ENCODE peak calls at places on chromosomes 12 and 14, in four cellular contexts. U is OCI-LY7, F is colonic mucosa, S is ascending aorta. M is an unnamed sample.
A peak's percentile ranks its signal among the peaks of the same experiment; 100 is the strongest.

GRCh38 chr14:21248338-21248737 is 20.9 kb downstream of the HNRNPC start:
- DNase-seq in U (no peak), F (no peak), S (no peak), M (no peak)

GRCh38 chr12:132018193-132018916 is 68.6 kb downstream of the EP400 start:
- DNase-seq in F (no peak), U (no peak), S (no peak), M (no peak)

GRCh38 chr14:35865611-35866010 is 39.5 kb downstream of the BRMS1L start:
- DNase-seq in S (no peak), F (no peak), U (no peak), M (no peak)

GRCh38 chr14:88195676-88196075 is 127.4 kb downstream of the KCNK10 start:
- DNase-seq in F (no peak), U (no peak), S (no peak), M (peak; percentile 28)

GRCh38 chr12:86530996-86531655 is 274.9 kb upstream of the MGAT4C start:
- DNase-seq in F (no peak), S (no peak), U (no peak), M (no peak)

GRCh38 chr14:70077005-70077404 is 111.7 kb downstream of the SLC8A3 start:
- DNase-seq in F (no peak), U (no peak), S (no peak), M (no peak)

GRCh38 chr12:76810690-76811434 is 46.9 kb downstream of the ZDHHC17 start:
- DNase-seq in S (no peak), F (no peak), U (no peak), M (no peak)

GRCh38 chr12:106098691-106099200 is 40.0 kb downstream of the NUAK1 start:
- DNase-seq in F (no peak), U (no peak), S (no peak), M (no peak)

GRCh38 chr12:24661657-24662096 is 287.2 kb downstream of the BCAT1 start:
- DNase-seq in U (no peak), F (no peak), S (no peak), M (no peak)

GRCh38 chr14:37466623-37467088 is 128.4 kb downstream of the FOXA1 start:
- DNase-seq in S (no peak), U (no peak), F (peak; percentile 27), M (no peak)

GRCh38 chr12:132406498-132407461 is 77.4 kb upstream of the GALNT9 start:
- DNase-seq in U (no peak), F (no peak), S (no peak), M (no peak)

GRCh38 chr12:109735825-109736551 is 22.4 kb downstream of the FAM222A start:
- DNase-seq in U (no peak), S (no peak), F (no peak), M (peak; percentile 22)

GRCh38 chr12:14393736-14394135 is 28.3 kb downstream of the ATF7IP start:
- DNase-seq in S (no peak), U (no peak), F (no peak), M (no peak)

GRCh38 chr12:4771960-4772566 is 51.9 kb downstream of the GALNT8 start:
- DNase-seq in U (no peak), F (no peak), S (no peak), M (no peak)

GRCh38 chr12:1832801-1833595 is 12.6 kb downstream of the LRTM2 start:
- DNase-seq in U (no peak), S (no peak), F (no peak), M (no peak)

GRCh38 chr12:77031745-77032144 is 33.6 kb downstream of the E2F7 start:
- DNase-seq in U (no peak), F (no peak), S (no peak), M (no peak)

GRCh38 chr12:64237382-64237781 is 15.3 kb upstream of the KICS2 start:
- DNase-seq in U (no peak), S (no peak), F (no peak), M (no peak)

GRCh38 chr12:64240781-64241180 is 18.7 kb upstream of the KICS2 start:
- DNase-seq in U (no peak), S (no peak), F (no peak), M (no peak)

GRCh38 chr12:64232201-64232600 is 10.1 kb upstream of the KICS2 start:
- DNase-seq in U (no peak), F (no peak), S (no peak), M (no peak)

GRCh38 chr12:64236549-64236948 is 14.5 kb upstream of the KICS2 start:
- DNase-seq in F (no peak), S (no peak), U (no peak), M (no peak)
- TF ChIP-seq CTCF in F (no peak), S (no peak), U (no peak), M (peak; percentile 23)

DNA sequence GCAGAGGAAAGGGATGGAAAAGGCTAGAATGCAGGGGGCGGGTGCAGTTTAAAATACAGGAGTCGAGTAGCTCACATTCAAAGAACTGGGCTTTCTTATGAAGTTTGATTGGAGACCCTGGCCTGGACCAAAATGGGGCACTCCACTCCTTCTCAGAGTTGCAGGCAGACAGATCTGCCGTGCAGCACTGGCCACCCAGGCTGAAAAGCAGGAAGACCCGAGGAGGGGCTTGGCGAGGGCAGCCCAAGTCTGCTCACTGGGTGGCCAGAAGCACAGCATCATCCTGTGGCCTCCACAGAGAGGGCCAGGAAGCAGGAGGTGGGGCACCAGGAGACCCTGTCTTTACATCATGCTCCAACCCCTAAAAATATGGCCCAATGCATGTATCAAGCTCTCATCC is 109.1 kb upstream of the BCL2L14 start:
- DNase-seq in F (no peak), U (no peak), S (no peak), M (no peak)
- H3K36me3 ChIP-seq in F (no peaks in the 10 kb centered on the region), U (no peaks in the 10 kb centered on the region), S (no peaks in the 10 kb centered on the region), M (no peaks in the 10 kb centered on the region)

GRCh38 chr12:120851444-120851843 is 52.7 kb downstream of the SPPL3 start:
- DNase-seq in U (peak; percentile 52), F (no peak), S (no peak), M (no peak)
- H3K4me1 ChIP-seq in U (peaks cover 73% of the 10 kb centered on the region), F (peaks cover 9% of the 10 kb centered on the region), S (peaks cover 3% of the 10 kb centered on the region), M (no peaks in the 10 kb centered on the region)

GRCh38 chr14:106879241-106879640 is 1352.9 kb downstream of the TMEM121 start:
- DNase-seq in U (peak; percentile 84), F (peak; percentile 77), S (no peak), M (peak; percentile 68)
- TF ChIP-seq CTCF in U (peak; percentile 92), F (peak; percentile 55), S (no peak), M (peak; percentile 64)

GRCh38 chr12:113559466-113559865 is 87.8 kb upstream of the LHX5 start:
- DNase-seq in S (no peak), F (no peak), U (no peak), M (no peak)

DNA sequence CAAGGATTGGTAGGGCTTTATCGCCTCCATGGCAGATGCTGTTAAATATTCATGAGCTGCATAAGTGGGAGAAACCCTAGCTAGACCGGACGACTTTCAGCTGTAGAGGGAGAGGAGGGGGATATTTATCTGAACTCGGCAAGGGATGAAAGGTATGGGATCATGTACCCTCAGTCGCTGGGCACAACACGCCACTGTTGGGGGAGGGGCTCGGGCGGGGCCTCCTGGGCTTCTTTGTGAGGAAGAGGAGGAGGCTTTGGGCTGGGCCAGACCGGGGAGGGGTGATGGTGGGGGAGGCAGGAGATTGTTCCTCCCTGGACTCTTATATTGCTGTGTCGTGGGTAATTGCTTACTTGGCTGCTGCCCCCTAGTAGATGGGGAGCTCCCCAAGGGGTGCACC is 89.7 kb upstream of the LHX5 start:
- DNase-seq in S (no peak), F (no peak), U (no peak), M (no peak)
- H3K36me3 ChIP-seq in S (no peaks in the 10 kb centered on the region), F (no peaks in the 10 kb centered on the region), U (no peaks in the 10 kb centered on the region), M (no peaks in the 10 kb centered on the region)

GRCh38 chr14:61516957-61517356 is 178.4 kb upstream of the HIF1A start:
- DNase-seq in U (no peak), F (no peak), S (no peak), M (no peak)
- H3K4me1 ChIP-seq in U (peaks cover 10% of the 10 kb centered on the region), F (peaks cover 6% of the 10 kb centered on the region), S (no peaks in the 10 kb centered on the region), M (peaks cover 22% of the 10 kb centered on the region)

GRCh38 chr14:95428557-95428956 is 87.9 kb downstream of the SYNE3 start:
- DNase-seq in S (no peak), F (no peak), U (no peak), M (no peak)

GRCh38 chr14:95421741-95422140 is 94.7 kb downstream of the SYNE3 start:
- DNase-seq in S (no peak), F (no peak), U (no peak), M (no peak)

GRCh38 chr14:95425369-95426115 is 90.9 kb downstream of the SYNE3 start:
- DNase-seq in F (no peak), S (no peak), U (no peak), M (no peak)

GRCh38 chr14:95424533-95424932 is 91.9 kb downstream of the SYNE3 start:
- DNase-seq in F (no peak), U (no peak), S (no peak), M (no peak)

GRCh38 chr14:95426116-95426475 is 90.4 kb downstream of the SYNE3 start:
- DNase-seq in U (no peak), F (no peak), S (no peak), M (no peak)
- TF ChIP-seq CTCF in U (no peak), F (no peak), S (no peak), M (no peak)

GRCh38 chr12:49026678-49027480 is 8.3 kb upstream of the PRKAG1 start:
- DNase-seq in F (no peak), U (no peak), S (no peak), M (no peak)

GRCh38 chr12:49023812-49024211 is 5.2 kb upstream of the PRKAG1 start:
- DNase-seq in S (no peak), U (no peak), F (no peak), M (no peak)

GRCh38 chr12:49026101-49026500 is 7.5 kb upstream of the PRKAG1 start:
- DNase-seq in S (no peak), F (no peak), U (no peak), M (no peak)

GRCh38 chr12:49024543-49024942 is 6.0 kb upstream of the PRKAG1 start:
- DNase-seq in S (no peak), U (no peak), F (no peak), M (no peak)

DNA sequence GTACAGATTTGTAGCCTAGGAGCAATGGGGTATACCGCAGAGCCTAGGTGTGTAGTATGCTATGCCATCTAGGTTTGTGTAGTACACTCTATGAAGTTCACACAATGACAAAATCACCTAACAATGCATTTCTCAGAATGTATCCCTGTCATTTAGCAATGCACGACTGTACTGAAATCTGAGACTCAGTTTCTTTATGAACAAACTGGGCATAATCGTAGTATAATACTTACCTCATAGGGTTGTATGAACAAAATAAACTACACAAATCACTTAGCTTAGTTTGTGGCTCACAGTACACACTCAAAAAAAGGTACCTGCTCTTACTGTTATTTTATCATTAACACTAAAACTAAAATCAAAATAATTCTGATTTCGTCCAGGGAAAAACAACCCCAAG is 6.9 kb upstream of the PRKAG1 start:
- DNase-seq in U (no peak), S (no peak), F (no peak), M (no peak)
- H3K36me3 ChIP-seq in U (peaks cover 99% of the 10 kb centered on the region), S (peaks cover 76% of the 10 kb centered on the region), F (peaks cover 20% of the 10 kb centered on the region), M (peaks cover 86% of the 10 kb centered on the region)

GRCh38 chr12:104297477-104298113 is 5.9 kb upstream of the EID3 start:
- DNase-seq in F (no peak), U (no peak), S (no peak), M (no peak)
- H3K4me1 ChIP-seq in F (peaks cover 10% of the 10 kb centered on the region), U (peaks cover under 1% of the 10 kb centered on the region), S (peaks cover 10% of the 10 kb centered on the region), M (no peaks in the 10 kb centered on the region)